ENCODE peak calls at places on chromosomes 3 and 15, in four cellular contexts. One of them, this sample, is unnamed.

GRCh38 chr15:99961011-99961441 is 227.8 kb upstream of the LYSMD4 start:
- DNase-seq in amniotic stem cell: no peak
- DNase-seq in activated CD8-positive, alpha-beta memory T cell treated with anti-CD3 and anti-CD28 coated beads for 48 hours: no peak
- DNase-seq in GM23338: peak
- DNase-seq in this sample: no peak

GRCh38 chr15:70374096-70374495 is 276.4 kb upstream of the TLE3 start:
- DNase-seq in amniotic stem cell: no peak
- DNase-seq in activated CD8-positive, alpha-beta memory T cell treated with anti-CD3 and anti-CD28 coated beads for 48 hours: no peak
- DNase-seq in GM23338: no peak
- DNase-seq in this sample: no peak

GRCh38 chr3:126137490-126138130 is 42.8 kb downstream of the ALDH1L1 start:
- DNase-seq in amniotic stem cell: no peak
- DNase-seq in activated CD8-positive, alpha-beta memory T cell treated with anti-CD3 and anti-CD28 coated beads for 48 hours: no peak
- DNase-seq in GM23338: no peak
- DNase-seq in this sample: no peak

GRCh38 chr3:21390856-21391255 is 360.2 kb downstream of the ZNF385D start:
- DNase-seq in amniotic stem cell: no peak
- DNase-seq in activated CD8-positive, alpha-beta memory T cell treated with anti-CD3 and anti-CD28 coated beads for 48 hours: no peak
- DNase-seq in GM23338: peak
- DNase-seq in this sample: no peak

GRCh38 chr15:69662668-69663000 is 210.0 kb downstream of the RPLP1 start:
- DNase-seq in amniotic stem cell: no peak
- DNase-seq in activated CD8-positive, alpha-beta memory T cell treated with anti-CD3 and anti-CD28 coated beads for 48 hours: no peak
- DNase-seq in GM23338: no peak
- DNase-seq in this sample: no peak

GRCh38 chr15:100433304-100433703 is 91.5 kb upstream of the ADAMTS17 start:
- DNase-seq in amniotic stem cell: no peak
- DNase-seq in activated CD8-positive, alpha-beta memory T cell treated with anti-CD3 and anti-CD28 coated beads for 48 hours: no peak
- DNase-seq in GM23338: no peak
- DNase-seq in this sample: no peak

GRCh38 chr3:98556164-98557130 is 24.7 kb downstream of the GPR15 start:
- DNase-seq in amniotic stem cell: no peak
- DNase-seq in activated CD8-positive, alpha-beta memory T cell treated with anti-CD3 and anti-CD28 coated beads for 48 hours: no peak
- DNase-seq in GM23338: no peak
- DNase-seq in this sample: peak

GRCh38 chr3:109819786-109820185 is 482.4 kb upstream of the DPPA4 start:
- DNase-seq in amniotic stem cell: no peak
- DNase-seq in activated CD8-positive, alpha-beta memory T cell treated with anti-CD3 and anti-CD28 coated beads for 48 hours: no peak
- DNase-seq in GM23338: peak
- DNase-seq in this sample: no peak

GRCh38 chr3:191688756-191689433 is 227.9 kb downstream of the PYDC2 start:
- DNase-seq in amniotic stem cell: no peak
- DNase-seq in activated CD8-positive, alpha-beta memory T cell treated with anti-CD3 and anti-CD28 coated beads for 48 hours: no peak
- DNase-seq in GM23338: peak
- DNase-seq in this sample: no peak

GRCh38 chr3:135757421-135757820 is 208.1 kb upstream of the PPP2R3A start:
- DNase-seq in amniotic stem cell: no peak
- DNase-seq in activated CD8-positive, alpha-beta memory T cell treated with anti-CD3 and anti-CD28 coated beads for 48 hours: no peak
- DNase-seq in GM23338: no peak
- DNase-seq in this sample: no peak

GRCh38 chr15:23855947-23856346 is 168.8 kb upstream of the NDN start:
- DNase-seq in amniotic stem cell: no peak
- DNase-seq in activated CD8-positive, alpha-beta memory T cell treated with anti-CD3 and anti-CD28 coated beads for 48 hours: no peak
- DNase-seq in GM23338: no peak
- DNase-seq in this sample: no peak

GRCh38 chr3:78906245-78906644 is 861.6 kb downstream of the ROBO1 start:
- DNase-seq in amniotic stem cell: no peak
- DNase-seq in activated CD8-positive, alpha-beta memory T cell treated with anti-CD3 and anti-CD28 coated beads for 48 hours: no peak
- DNase-seq in GM23338: no peak
- DNase-seq in this sample: no peak

GRCh38 chr3:195892355-195893120 is 15.8 kb downstream of the TNK2 start:
- DNase-seq in amniotic stem cell: no peak
- DNase-seq in activated CD8-positive, alpha-beta memory T cell treated with anti-CD3 and anti-CD28 coated beads for 48 hours: no peak
- DNase-seq in GM23338: no peak
- DNase-seq in this sample: no peak

GRCh38 chr3:195537995-195538394 is 5.1 kb downstream of the PPP1R2 start:
- DNase-seq in amniotic stem cell: no peak
- DNase-seq in activated CD8-positive, alpha-beta memory T cell treated with anti-CD3 and anti-CD28 coated beads for 48 hours: no peak
- DNase-seq in GM23338: no peak
- DNase-seq in this sample: no peak

GRCh38 chr3:69115731-69116130 is 6.7 kb downstream of the LMOD3 start:
- DNase-seq in amniotic stem cell: no peak
- DNase-seq in activated CD8-positive, alpha-beta memory T cell treated with anti-CD3 and anti-CD28 coated beads for 48 hours: no peak
- DNase-seq in GM23338: no peak
- DNase-seq in this sample: no peak

GRCh38 chr3:50388021-50388719 is 28.8 kb upstream of the TMEM115 start:
- DNase-seq in amniotic stem cell: no peak
- DNase-seq in activated CD8-positive, alpha-beta memory T cell treated with anti-CD3 and anti-CD28 coated beads for 48 hours: no peak
- DNase-seq in GM23338: peak
- DNase-seq in this sample: no peak

GRCh38 chr3:194270627-194271458 is 80.3 kb downstream of the CPN2 start:
- DNase-seq in amniotic stem cell: no peak
- DNase-seq in activated CD8-positive, alpha-beta memory T cell treated with anti-CD3 and anti-CD28 coated beads for 48 hours: no peak
- DNase-seq in GM23338: no peak
- DNase-seq in this sample: no peak

GRCh38 chr15:101168463-101168824 is 83.4 kb downstream of the CHSY1 start:
- DNase-seq in amniotic stem cell: no peak
- DNase-seq in activated CD8-positive, alpha-beta memory T cell treated with anti-CD3 and anti-CD28 coated beads for 48 hours: no peak
- DNase-seq in GM23338: no peak
- DNase-seq in this sample: no peak

GRCh38 chr15:25793354-25794050 is 69.6 kb downstream of the ATP10A start:
- DNase-seq in amniotic stem cell: no peak
- DNase-seq in activated CD8-positive, alpha-beta memory T cell treated with anti-CD3 and anti-CD28 coated beads for 48 hours: no peak
- DNase-seq in GM23338: no peak
- DNase-seq in this sample: no peak

GRCh38 chr15:38075466-38075865 is 141.0 kb downstream of the TMCO5A start:
- DNase-seq in amniotic stem cell: no peak
- DNase-seq in activated CD8-positive, alpha-beta memory T cell treated with anti-CD3 and anti-CD28 coated beads for 48 hours: no peak
- DNase-seq in GM23338: no peak
- DNase-seq in this sample: no peak

GRCh38 chr3:159936541-159936940 is 52.1 kb upstream of the IL12A start:
- DNase-seq in amniotic stem cell: no peak
- DNase-seq in activated CD8-positive, alpha-beta memory T cell treated with anti-CD3 and anti-CD28 coated beads for 48 hours: no peak
- DNase-seq in GM23338: no peak
- DNase-seq in this sample: no peak

GRCh38 chr15:63553388-63553791 is 43.8 kb upstream of the FBXL22 start:
- DNase-seq in amniotic stem cell: peak
- DNase-seq in activated CD8-positive, alpha-beta memory T cell treated with anti-CD3 and anti-CD28 coated beads for 48 hours: no peak
- DNase-seq in GM23338: peak
- DNase-seq in this sample: peak

GRCh38 chr3:17740703-17741102 is 1.7 kb downstream of the TBC1D5 start:
- DNase-seq in amniotic stem cell: no peak
- DNase-seq in activated CD8-positive, alpha-beta memory T cell treated with anti-CD3 and anti-CD28 coated beads for 48 hours: no peak
- DNase-seq in GM23338: no peak
- DNase-seq in this sample: peak

GRCh38 chr15:51622269-51623180 is at the start of gene DMXL2:
- DNase-seq in amniotic stem cell: peak
- DNase-seq in activated CD8-positive, alpha-beta memory T cell treated with anti-CD3 and anti-CD28 coated beads for 48 hours: peak
- DNase-seq in GM23338: peak
- DNase-seq in this sample: peak

GRCh38 chr15:101578443-101578894 is 73.7 kb downstream of the TM2D3 start:
- DNase-seq in amniotic stem cell: no peak
- DNase-seq in activated CD8-positive, alpha-beta memory T cell treated with anti-CD3 and anti-CD28 coated beads for 48 hours: no peak
- DNase-seq in GM23338: peak
- DNase-seq in this sample: no peak

GRCh38 chr3:191330309-191330712 is at the start of gene UTS2B:
- DNase-seq in amniotic stem cell: peak
- DNase-seq in activated CD8-positive, alpha-beta memory T cell treated with anti-CD3 and anti-CD28 coated beads for 48 hours: no peak
- DNase-seq in GM23338: peak
- DNase-seq in this sample: peak

GRCh38 chr15:68366314-68366713 is 65.6 kb downstream of the ITGA11 start:
- DNase-seq in amniotic stem cell: no peak
- DNase-seq in activated CD8-positive, alpha-beta memory T cell treated with anti-CD3 and anti-CD28 coated beads for 48 hours: no peak
- DNase-seq in GM23338: peak
- DNase-seq in this sample: no peak

GRCh38 chr3:194617058-194617671 is 16.1 kb downstream of the TMEM44 start:
- DNase-seq in amniotic stem cell: no peak
- DNase-seq in activated CD8-positive, alpha-beta memory T cell treated with anti-CD3 and anti-CD28 coated beads for 48 hours: no peak
- DNase-seq in GM23338: no peak
- DNase-seq in this sample: no peak

GRCh38 chr3:9043063-9043462 is 79.8 kb upstream of the RAD18 start:
- DNase-seq in amniotic stem cell: no peak
- DNase-seq in activated CD8-positive, alpha-beta memory T cell treated with anti-CD3 and anti-CD28 coated beads for 48 hours: no peak
- DNase-seq in GM23338: no peak
- DNase-seq in this sample: no peak

GRCh38 chr3:99909714-99910508 is 92.2 kb downstream of the CMSS1 start:
- DNase-seq in amniotic stem cell: no peak
- DNase-seq in activated CD8-positive, alpha-beta memory T cell treated with anti-CD3 and anti-CD28 coated beads for 48 hours: no peak
- DNase-seq in GM23338: no peak
- DNase-seq in this sample: no peak

GRCh38 chr3:129612350-129613204 is 6.1 kb upstream of the PLXND1 start:
- DNase-seq in amniotic stem cell: no peak
- DNase-seq in activated CD8-positive, alpha-beta memory T cell treated with anti-CD3 and anti-CD28 coated beads for 48 hours: no peak
- DNase-seq in GM23338: no peak
- DNase-seq in this sample: peak

GRCh38 chr3:134078169-134078821 is 48.6 kb upstream of the SLCO2A1 start:
- DNase-seq in amniotic stem cell: no peak
- DNase-seq in activated CD8-positive, alpha-beta memory T cell treated with anti-CD3 and anti-CD28 coated beads for 48 hours: no peak
- DNase-seq in GM23338: no peak
- DNase-seq in this sample: no peak

GRCh38 chr3:39154323-39155021 is 1.1 kb upstream of the CSRNP1 start:
- DNase-seq in amniotic stem cell: no peak
- DNase-seq in activated CD8-positive, alpha-beta memory T cell treated with anti-CD3 and anti-CD28 coated beads for 48 hours: no peak
- DNase-seq in GM23338: peak
- DNase-seq in this sample: peak

GRCh38 chr3:58085616-58086015 is 77.4 kb downstream of the FLNB start:
- DNase-seq in amniotic stem cell: no peak
- DNase-seq in activated CD8-positive, alpha-beta memory T cell treated with anti-CD3 and anti-CD28 coated beads for 48 hours: no peak
- DNase-seq in GM23338: no peak
- DNase-seq in this sample: no peak

GRCh38 chr3:42518800-42519567 is 16.5 kb downstream of the VIPR1 start:
- DNase-seq in amniotic stem cell: no peak
- DNase-seq in activated CD8-positive, alpha-beta memory T cell treated with anti-CD3 and anti-CD28 coated beads for 48 hours: no peak
- DNase-seq in GM23338: peak
- DNase-seq in this sample: no peak

GRCh38 chr3:189967254-189967865 is 153.3 kb downstream of the P3H2 start:
- DNase-seq in amniotic stem cell: peak
- DNase-seq in activated CD8-positive, alpha-beta memory T cell treated with anti-CD3 and anti-CD28 coated beads for 48 hours: no peak
- DNase-seq in GM23338: peak
- DNase-seq in this sample: peak

GRCh38 chr3:194828126-194828525 is 142.4 kb downstream of the FAM43A start:
- DNase-seq in amniotic stem cell: no peak
- DNase-seq in activated CD8-positive, alpha-beta memory T cell treated with anti-CD3 and anti-CD28 coated beads for 48 hours: no peak
- DNase-seq in GM23338: no peak
- DNase-seq in this sample: no peak

GRCh38 chr3:134346744-134347143 is 27.5 kb downstream of the AMOTL2 start:
- DNase-seq in amniotic stem cell: no peak
- DNase-seq in activated CD8-positive, alpha-beta memory T cell treated with anti-CD3 and anti-CD28 coated beads for 48 hours: no peak
- DNase-seq in GM23338: no peak
- DNase-seq in this sample: no peak

GRCh38 chr3:48125026-48125704 is 63.1 kb downstream of the CDC25A start:
- DNase-seq in amniotic stem cell: peak
- DNase-seq in activated CD8-positive, alpha-beta memory T cell treated with anti-CD3 and anti-CD28 coated beads for 48 hours: no peak
- DNase-seq in GM23338: peak
- DNase-seq in this sample: no peak